ENCODE peak calls at places on chromosome 13, in seven cellular contexts. One of them, this sample, is unnamed.

GRCh38 chr13:65460136-65460535 is 1770.0 kb downstream of the PCDH9 start:
- DNase-seq in stromal cell of bone marrow: no peak
- DNase-seq in GM03348: peak
- DNase-seq in MCF 10A: no peak
- DNase-seq in NCI-H1436: no peak
- DNase-seq in OCI-LY7: no peak
- DNase-seq in NCI-H524: no peak
- DNase-seq in this sample: no peak

GRCh38 chr13:109919715-109920375 is 133.5 kb upstream of the IRS2 start:
- DNase-seq in stromal cell of bone marrow: peak
- DNase-seq in GM03348: no peak
- DNase-seq in MCF 10A: no peak
- DNase-seq in NCI-H1436: no peak
- DNase-seq in OCI-LY7: no peak
- DNase-seq in NCI-H524: no peak
- DNase-seq in this sample: no peak

GRCh38 chr13:98853791-98854191 is 101.3 kb upstream of the SLC15A1 start:
- DNase-seq in stromal cell of bone marrow: peak
- DNase-seq in GM03348: peak
- DNase-seq in MCF 10A: peak
- DNase-seq in NCI-H1436: no peak
- DNase-seq in OCI-LY7: no peak
- DNase-seq in NCI-H524: no peak
- DNase-seq in this sample: peak

GRCh38 chr13:20006206-20006605 is 47.7 kb downstream of the ZMYM2 start:
- DNase-seq in stromal cell of bone marrow: no peak
- DNase-seq in GM03348: no peak
- DNase-seq in MCF 10A: peak
- DNase-seq in NCI-H1436: no peak
- DNase-seq in OCI-LY7: no peak
- DNase-seq in NCI-H524: no peak
- DNase-seq in this sample: no peak

GRCh38 chr13:49367640-49368431 is 76.0 kb downstream of the CAB39L start:
- DNase-seq in stromal cell of bone marrow: no peak
- DNase-seq in GM03348: peak
- DNase-seq in MCF 10A: no peak
- DNase-seq in NCI-H1436: no peak
- DNase-seq in OCI-LY7: no peak
- DNase-seq in NCI-H524: no peak
- DNase-seq in this sample: no peak

GRCh38 chr13:74678308-74678958 is 544.2 kb upstream of the KLF12 start:
- DNase-seq in stromal cell of bone marrow: no peak
- DNase-seq in GM03348: no peak
- DNase-seq in MCF 10A: no peak
- DNase-seq in NCI-H1436: no peak
- DNase-seq in OCI-LY7: no peak
- DNase-seq in NCI-H524: no peak
- DNase-seq in this sample: no peak

GRCh38 chr13:28564030-28564429 is 69.1 kb upstream of the FLT1 start:
- DNase-seq in stromal cell of bone marrow: no peak
- DNase-seq in GM03348: no peak
- DNase-seq in MCF 10A: no peak
- DNase-seq in NCI-H1436: no peak
- DNase-seq in OCI-LY7: no peak
- DNase-seq in NCI-H524: no peak
- DNase-seq in this sample: no peak

GRCh38 chr13:80778302-80778701 is 437.4 kb upstream of the SPRY2 start:
- DNase-seq in stromal cell of bone marrow: no peak
- DNase-seq in GM03348: no peak
- DNase-seq in MCF 10A: peak
- DNase-seq in NCI-H1436: peak
- DNase-seq in OCI-LY7: no peak
- DNase-seq in NCI-H524: no peak
- DNase-seq in this sample: no peak

GRCh38 chr13:112892759-112893569 is 76.0 kb upstream of the MCF2L start:
- DNase-seq in stromal cell of bone marrow: no peak
- DNase-seq in GM03348: no peak
- DNase-seq in MCF 10A: no peak
- DNase-seq in NCI-H1436: no peak
- DNase-seq in OCI-LY7: no peak
- DNase-seq in NCI-H524: no peak
- DNase-seq in this sample: no peak

GRCh38 chr13:48896312-48896711 is 79.4 kb upstream of the FNDC3A start:
- DNase-seq in stromal cell of bone marrow: no peak
- DNase-seq in GM03348: no peak
- DNase-seq in MCF 10A: peak
- DNase-seq in NCI-H1436: no peak
- DNase-seq in OCI-LY7: no peak
- DNase-seq in NCI-H524: no peak
- DNase-seq in this sample: no peak

GRCh38 chr13:23140492-23140891 is 40.3 kb upstream of the SGCG start:
- DNase-seq in stromal cell of bone marrow: peak
- DNase-seq in GM03348: peak
- DNase-seq in MCF 10A: no peak
- DNase-seq in NCI-H1436: no peak
- DNase-seq in OCI-LY7: no peak
- DNase-seq in NCI-H524: no peak
- DNase-seq in this sample: no peak

GRCh38 chr13:75481176-75482069 is 546 bp downstream of the TBC1D4 start:
- DNase-seq in stromal cell of bone marrow: no peak
- DNase-seq in GM03348: peak
- DNase-seq in MCF 10A: peak
- DNase-seq in NCI-H1436: peak
- DNase-seq in OCI-LY7: peak
- DNase-seq in NCI-H524: peak
- DNase-seq in this sample: no peak

GRCh38 chr13:73326215-73326558 is 267.4 kb downstream of the KLF5 start:
- DNase-seq in stromal cell of bone marrow: no peak
- DNase-seq in GM03348: no peak
- DNase-seq in MCF 10A: no peak
- DNase-seq in NCI-H1436: no peak
- DNase-seq in OCI-LY7: no peak
- DNase-seq in NCI-H524: no peak
- DNase-seq in this sample: no peak

GRCh38 chr13:27349458-27349857 is 75.0 kb upstream of the GTF3A start:
- DNase-seq in stromal cell of bone marrow: no peak
- DNase-seq in GM03348: no peak
- DNase-seq in MCF 10A: no peak
- DNase-seq in NCI-H1436: no peak
- DNase-seq in OCI-LY7: no peak
- DNase-seq in NCI-H524: no peak
- DNase-seq in this sample: no peak

GRCh38 chr13:50910483-50910805 is 853 bp downstream of the RNASEH2B start:
- DNase-seq in stromal cell of bone marrow: no peak
- DNase-seq in GM03348: peak
- DNase-seq in MCF 10A: peak
- DNase-seq in NCI-H1436: no peak
- DNase-seq in OCI-LY7: peak
- DNase-seq in NCI-H524: peak
- DNase-seq in this sample: no peak